ENCODE peak calls at places on chromosomes 5 and 9, in four cellular contexts. W is CD8-positive, alpha-beta T cell; D is activated B cell treated with CpG ODN at 0.5 μM for 24 hours; G is left cardiac atrium. T is an unnamed sample.

GRCh38 chr5:3599283-3600105 is 3.9 kb downstream of the IRX1 start:
- DNase-seq in W (no peak), D (no peak), G (no peak), T (no peak)

GRCh38 chr5:134226441-134227192 is 744 bp upstream of the PPP2CA start:
- DNase-seq in W (peak), D (no peak), G (no peak), T (no peak)

GRCh38 chr5:71681282-71681681 is 37.8 kb upstream of the CARTPT start:
- DNase-seq in W (no peak), D (no peak), G (no peak), T (no peak)

GRCh38 chr5:54545796-54546195 is 28.2 kb downstream of the SNX18 start:
- DNase-seq in W (no peak), D (no peak), G (no peak), T (no peak)

GRCh38 chr9:123063172-123063508 is 29.7 kb downstream of the GPR21 start:
- DNase-seq in W (no peak), D (no peak), G (no peak), T (no peak)

GRCh38 chr9:76687861-76688374 is 76.3 kb upstream of the PCA3 start:
- DNase-seq in W (no peak), D (no peak), G (peak), T (no peak)

GRCh38 chr5:140632366-140633080 is 452 bp downstream of the CD14 start:
- DNase-seq in W (peak), D (peak), G (peak), T (no peak)

GRCh38 chr5:177358333-177358939 is 712 bp downstream of the RGS14 start:
- DNase-seq in W (peak), D (no peak), G (no peak), T (no peak)

GRCh38 chr5:103237783-103238182 is 20.8 kb upstream of the MACIR start:
- DNase-seq in W (no peak), D (no peak), G (no peak), T (no peak)

GRCh38 chr9:127711831-127712274 is 3.6 kb downstream of the PTRH1 start:
- DNase-seq in W (no peak), D (no peak), G (no peak), T (no peak)

GRCh38 chr9:2321523-2322148 is 300.0 kb upstream of the VLDLR start:
- DNase-seq in W (no peak), D (no peak), G (no peak), T (no peak)

T was measured in GDM1.